ENCODE peak calls at places on chromosomes 7 and 10, in four cellular contexts. K is SK-N-SH, B is H1, A is GM12878. I is an unnamed sample.

GRCh38 chr7:20141666-20142065 is 75.5 kb downstream of the MACC1 start:
- DNase-seq in A (no peak), B (no peak), K (peak; percentile 27), I (no peak)

GRCh38 chr10:67602268-67602950 is 93.6 kb downstream of the CTNNA3 start:
- DNase-seq in K (no peak), A (no peak), B (no peak), I (no peak)

GRCh38 chr7:70131807-70132565 is 533.7 kb downstream of the AUTS2 start:
- DNase-seq in A (no peak), B (no peak), K (no peak), I (no peak)

GRCh38 chr10:36094091-36094490 is 452.0 kb upstream of the FZD8 start:
- DNase-seq in K (no peak), B (no peak), A (no peak), I (no peak)

GRCh38 chr7:24723178-24723530 is 34.1 kb downstream of the GSDME start:
- DNase-seq in B (no peak), A (no peak), K (no peak), I (no peak)

GRCh38 chr7:40815512-40815911 is 680.7 kb downstream of the SUGCT start:
- DNase-seq in A (no peak), K (no peak), B (no peak), I (no peak)

GRCh38 chr10:50552771-50553535 is 70.8 kb downstream of the SGMS1 start:
- DNase-seq in B (no peak), K (no peak), A (no peak), I (no peak)

GRCh38 chr7:30422922-30423321 is 55.7 kb downstream of the NOD1 start:
- DNase-seq in K (no peak), B (no peak), A (no peak), I (no peak)

GRCh38 chr10:116417821-116418220 is 9.8 kb upstream of the PNLIPRP3 start:
- DNase-seq in K (no peak), B (no peak), A (no peak), I (no peak)

GRCh38 chr7:142583424-142583823 is 165.8 kb upstream of the PRSS1 start:
- DNase-seq in B (no peak), K (peak; percentile 22), A (peak; percentile 58), I (no peak)

GRCh38 chr10:31961264-31961663 is 32.6 kb upstream of the ARHGAP12 start:
- DNase-seq in A (no peak), B (no peak), K (no peak), I (no peak)

GRCh38 chr10:33381897-33382578 is 47.6 kb upstream of the NRP1 start:
- DNase-seq in B (no peak), K (peak; percentile 27), A (no peak), I (peak; percentile 35)

GRCh38 chr10:8158439-8159071 is 104.1 kb downstream of the GATA3 start:
- DNase-seq in B (no peak), A (no peak), K (no peak), I (no peak)

GRCh38 chr10:121845044-121845784 is 82.6 kb downstream of the ATE1 start:
- DNase-seq in A (no peak), K (no peak), B (no peak), I (no peak)

GRCh38 chr10:109743141-109744120 is 179.9 kb downstream of the XPNPEP1 start:
- DNase-seq in B (no peak), A (no peak), K (no peak), I (no peak)

DNA sequence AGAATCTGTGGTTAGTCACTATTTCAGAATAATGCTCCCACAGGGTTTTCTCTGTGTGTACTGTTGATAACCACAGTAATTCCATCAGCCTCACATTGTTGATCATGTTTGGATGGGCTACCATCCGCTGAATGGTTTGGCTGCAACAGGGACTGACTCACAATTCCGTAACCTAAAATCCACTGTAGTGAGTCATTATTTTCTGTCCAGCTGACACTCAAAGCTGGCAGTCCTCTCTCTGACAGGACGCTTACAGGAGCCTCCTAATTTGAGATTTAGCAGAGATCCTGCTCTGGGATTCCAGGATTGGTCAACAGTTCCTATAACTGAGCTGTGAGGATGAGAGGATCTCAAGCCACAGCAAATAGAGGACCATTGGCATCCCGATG is 32.7 kb downstream of the VWA2 start:
- DNase-seq in A (no peak), K (no peak), B (no peak), I (no peak)
- TF ChIP-seq TCF12 in A (no peak), K (peak; percentile 97), B (no peak), I (no peak)

GRCh38 chr10:133262696-133263095 is 14.0 kb downstream of the ADAM8 start:
- DNase-seq in B (no peak), K (no peak), A (no peak), I (no peak)

GRCh38 chr10:133261726-133262325 is 14.8 kb downstream of the ADAM8 start:
- DNase-seq in K (peak; percentile 98), A (no peak), B (peak; percentile 78), I (no peak)

GRCh38 chr10:133258818-133259602 is 17.7 kb downstream of the ADAM8 start:
- DNase-seq in K (no peak), B (no peak), A (no peak), I (peak; percentile 30)

GRCh38 chr10:133259603-133259992 is 17.1 kb downstream of the ADAM8 start:
- DNase-seq in A (no peak), K (no peak), B (no peak), I (no peak)

GRCh38 chr10:133260895-133261725 is 15.6 kb downstream of the ADAM8 start:
- DNase-seq in A (no peak), K (peak; percentile 83), B (no peak), I (no peak)
- TF ChIP-seq TCF12 in A (peak; percentile 3), K (no peak), B (no peak), I (no peak)

DNA sequence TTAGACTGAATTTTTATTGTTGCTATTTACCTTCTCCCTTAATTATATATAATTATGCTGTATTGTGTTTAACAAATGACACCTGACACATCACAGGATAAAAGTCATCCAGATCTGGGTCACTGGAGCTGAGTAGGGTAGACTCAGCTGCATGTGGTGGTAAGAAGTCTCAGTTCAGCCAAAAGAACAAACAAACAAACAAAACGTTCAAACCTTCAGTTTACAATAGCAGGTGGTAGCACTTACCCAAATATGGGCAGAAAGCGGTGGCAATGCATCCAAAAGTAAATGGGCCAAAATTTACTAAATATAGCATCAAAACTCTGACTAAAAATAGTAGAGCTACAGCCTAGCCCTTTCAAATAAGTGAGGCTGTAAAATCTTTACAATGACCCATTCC is 42.2 kb downstream of the ZWINT start:
- DNase-seq in A (no peak), B (no peak), K (no peak), I (no peak)
- TF ChIP-seq TCF12 in A (no peak), B (no peak), K (no peak), I (no peak)

DNA sequence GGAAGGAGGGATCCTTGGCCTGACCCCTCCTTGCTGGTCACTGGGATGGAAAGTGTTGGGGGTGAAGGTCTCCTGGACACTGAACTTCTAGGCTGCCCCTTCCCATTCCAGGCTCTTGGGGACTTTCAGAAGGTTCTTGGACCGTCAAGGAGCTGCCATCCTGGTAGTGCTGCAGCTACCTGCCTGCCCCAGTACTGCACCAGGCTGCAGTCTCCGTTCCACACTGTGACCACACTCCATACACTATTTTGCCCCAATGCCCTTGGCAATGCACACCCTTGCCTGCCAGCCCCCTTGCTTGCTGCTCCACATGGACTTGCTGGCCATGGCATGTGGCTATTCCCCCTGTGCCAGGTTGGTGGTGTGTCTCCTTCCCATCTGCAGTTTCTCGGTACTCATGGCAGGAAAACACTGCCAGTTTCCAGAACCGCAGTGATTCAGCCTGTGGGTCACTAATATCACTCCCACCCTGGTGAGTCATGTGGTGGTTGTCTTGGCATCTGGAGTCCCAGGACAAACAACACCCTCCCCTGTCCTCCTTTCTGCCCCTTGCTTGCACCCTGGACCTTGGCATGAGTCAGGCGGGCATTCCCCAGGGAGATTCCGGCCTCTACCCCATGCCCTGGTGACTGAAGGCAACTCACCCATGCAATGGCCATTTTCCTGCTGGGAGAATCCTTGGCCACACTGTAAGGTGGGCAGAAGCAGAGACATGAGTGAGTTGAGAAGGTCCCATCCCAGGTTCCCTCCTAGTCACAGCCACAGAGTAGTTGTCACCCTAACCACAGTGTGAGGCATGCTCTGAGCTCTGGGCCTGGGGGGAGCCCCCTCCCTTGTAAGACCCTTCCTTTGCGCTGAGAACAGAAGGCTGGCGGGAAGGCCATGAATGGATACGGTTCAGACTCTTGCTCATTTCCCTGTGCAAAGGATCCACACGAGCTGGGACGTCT is 32.8 kb downstream of the GOLGA7B start:
- DNase-seq in A (no peak), K (no peak), B (no peak), I (no peak)
- TF ChIP-seq TCF12 in A (no peak), K (peak; percentile 96), B (no peak), I (no peak)